ENCODE peak calls at places on chromosomes 5 and 9, in ten cellular contexts. R, Y, I, J, H, M, C, A, W and Z are unnamed samples.

GRCh38 chr5:11955386-11955785 is 51.1 kb upstream of the CTNND2 start:
- DNase-seq in R (peak; percentile 80), Y (no peak), I (no peak), J (peak; percentile 2), H (no peak), M (no peak), C (no peak), A (no peak), W (no peak), Z (no peak)

GRCh38 chr9:15513335-15513734 is 2.6 kb upstream of the PSIP1 start:
- DNase-seq in R (peak; percentile 50), Y (peak; percentile 21), I (peak; percentile 21), J (peak; percentile 28), H (peak; percentile 32), M (no peak), C (no peak), A (no peak), W (no peak), Z (peak; percentile 59)

GRCh38 chr9:128120741-128121465 is 6.6 kb downstream of the PTGES2 start:
- DNase-seq in R (no peak), Y (no peak), I (no peak), J (no peak), H (no peak), M (no peak), C (no peak), A (no peak), W (no peak), Z (no peak)

GRCh38 chr9:89814340-89815040 is 209.7 kb downstream of the GADD45G start:
- DNase-seq in R (no peak), Y (no peak), I (peak; percentile 57), J (peak; percentile 29), H (no peak), M (peak; percentile 43), C (no peak), A (no peak), W (no peak), Z (peak; percentile 15)

GRCh38 chr5:157977957-157978505 is 119.1 kb upstream of the CLINT1 start:
- DNase-seq in R (no peak), Y (no peak), I (no peak), J (no peak), H (no peak), M (no peak), C (no peak), A (no peak), W (no peak), Z (no peak)

GRCh38 chr5:143248822-143249579 is 154.5 kb downstream of the NR3C1 start:
- DNase-seq in R (peak; percentile 78), Y (no peak), I (no peak), J (peak; percentile 61), H (peak; percentile 24), M (no peak), C (no peak), A (no peak), W (peak; percentile 54), Z (no peak)

GRCh38 chr9:137550958-137551655 is 572 bp upstream of the MRPL41 start:
- DNase-seq in R (peak; percentile 68), Y (peak; percentile 93), I (peak; percentile 87), J (no peak), H (peak; percentile 80), M (no peak), C (peak; percentile 86), A (peak; percentile 65), W (peak; percentile 50), Z (no peak)

GRCh38 chr9:70004310-70004709 is 39.3 kb upstream of the MAMDC2 start:
- DNase-seq in R (no peak), Y (no peak), I (no peak), J (peak; percentile 36), H (no peak), M (no peak), C (no peak), A (no peak), W (no peak), Z (no peak)

GRCh38 chr5:107570805-107571531 is 99.8 kb downstream of the EFNA5 start:
- DNase-seq in R (no peak), Y (peak; percentile 14), I (peak; percentile 42), J (peak; percentile 62), H (peak; percentile 2), M (no peak), C (no peak), A (no peak), W (peak; percentile 13), Z (peak; percentile 96)

GRCh38 chr5:135191084-135191826 is 157.2 kb upstream of the PITX1 start:
- DNase-seq in R (peak; percentile 83), Y (peak; percentile 62), I (peak; percentile 93), J (peak; percentile 75), H (peak; percentile 68), M (peak; percentile 74), C (peak; percentile 57), A (peak; percentile 79), W (peak; percentile 50), Z (peak; percentile 65)

GRCh38 chr5:56512314-56512996 is 279.3 kb upstream of the ANKRD55 start:
- DNase-seq in R (no peak), Y (no peak), I (no peak), J (no peak), H (no peak), M (peak; percentile 85), C (no peak), A (no peak), W (no peak), Z (peak; percentile 5)

GRCh38 chr5:62316110-62316509 is 10.1 kb downstream of the KIF2A start:
- DNase-seq in R (no peak), Y (no peak), I (no peak), J (no peak), H (no peak), M (no peak), C (no peak), A (no peak), W (no peak), Z (no peak)

GRCh38 chr9:136335296-136336155 is 8.2 kb downstream of the GPSM1 start:
- DNase-seq in R (no peak), Y (no peak), I (no peak), J (peak; percentile 40), H (no peak), M (no peak), C (no peak), A (no peak), W (no peak), Z (no peak)

GRCh38 chr9:138022121-138022741 is 144.6 kb downstream of the CACNA1B start:
- DNase-seq in R (peak; percentile 34), Y (peak; percentile 34), I (no peak), J (peak; percentile 16), H (no peak), M (no peak), C (no peak), A (no peak), W (no peak), Z (peak; percentile 37)

GRCh38 chr9:71363286-71363961 is 242.0 kb upstream of the TRPM3 start:
- DNase-seq in R (no peak), Y (no peak), I (no peak), J (no peak), H (no peak), M (no peak), C (no peak), A (no peak), W (no peak), Z (no peak)

GRCh38 chr9:27124151-27124550 is 15.1 kb downstream of the TEK start:
- DNase-seq in R (peak; percentile 65), Y (no peak), I (no peak), J (peak; percentile 58), H (no peak), M (no peak), C (no peak), A (no peak), W (peak; percentile 62), Z (no peak)

GRCh38 chr5:174384509-174384947 is 339.0 kb downstream of the NSG2 start:
- DNase-seq in R (no peak), Y (no peak), I (no peak), J (peak; percentile 47), H (no peak), M (no peak), C (no peak), A (no peak), W (no peak), Z (no peak)

GRCh38 chr5:172035039-172035438 is 28.6 kb upstream of the FBXW11 start:
- DNase-seq in R (no peak), Y (no peak), I (no peak), J (no peak), H (no peak), M (no peak), C (no peak), A (no peak), W (no peak), Z (peak; percentile 65)

GRCh38 chr5:140189977-140190867 is 15.2 kb downstream of the CYSTM1 start:
- DNase-seq in R (no peak), Y (no peak), I (no peak), J (peak; percentile 66), H (no peak), M (no peak), C (no peak), A (no peak), W (peak; percentile 45), Z (no peak)

GRCh38 chr5:104198156-104198555 is 635.6 kb upstream of the NUDT12 start:
- DNase-seq in R (peak; percentile 87), Y (no peak), I (no peak), J (no peak), H (peak; percentile 31), M (no peak), C (no peak), A (no peak), W (no peak), Z (no peak)
- TF ChIP-seq CTCF in R (no peak), Y (no peak), I (no peak), J (no peak), H (no peak), M (no peak), C (no peak), A (no peak), W (no peak), Z (no peak)

GRCh38 chr5:168844566-168845296 is 265.6 kb upstream of the PANK3 start:
- DNase-seq in R (no peak), Y (no peak), I (no peak), J (no peak), H (no peak), M (no peak), C (no peak), A (no peak), W (no peak), Z (no peak)
- TF ChIP-seq CTCF in R (no peak), Y (no peak), I (no peak), J (no peak), H (no peak), M (no peak), C (no peak), A (no peak), W (no peak), Z (no peak)

DNA sequence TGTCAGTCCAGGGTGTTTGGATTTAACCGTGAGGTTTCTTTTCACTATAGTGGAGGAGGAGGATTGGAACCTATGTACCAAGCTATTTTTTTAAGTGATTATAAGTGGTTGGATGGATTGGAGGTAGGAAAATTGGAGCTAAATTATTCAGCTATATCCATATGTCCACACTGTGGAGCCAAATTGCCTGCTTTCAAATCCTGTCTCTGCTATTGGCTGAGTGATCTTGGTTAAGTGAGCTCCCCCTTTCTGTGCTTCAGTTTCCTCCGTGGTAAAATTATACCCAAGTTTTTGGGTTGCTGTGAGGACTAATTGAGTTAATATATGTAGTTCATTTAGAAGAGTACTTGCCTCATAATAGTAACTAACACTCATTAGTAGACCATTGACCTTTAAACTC is 2.5 kb downstream of the CENPP start:
- DNase-seq in R (peak; percentile 46), Y (peak; percentile 17), I (peak; percentile 14), J (peak; percentile 89), H (peak; percentile 28), M (no peak), C (no peak), A (no peak), W (no peak), Z (peak; percentile 30)
- TF ChIP-seq CTCF in R (peak; percentile 44), Y (peak; percentile 14), I (peak; percentile 13), J (peak; percentile 65), H (peak; percentile 41), M (no peak), C (peak; percentile 42), A (peak; percentile 19), W (no peak), Z (no peak)

GRCh38 chr9:72871685-72872084 is 81.2 kb downstream of the ALDH1A1 start:
- DNase-seq in R (peak; percentile 30), Y (no peak), I (no peak), J (peak; percentile 41), H (peak; percentile 16), M (no peak), C (no peak), A (no peak), W (no peak), Z (peak; percentile 7)
- TF ChIP-seq CTCF in R (peak; percentile 59), Y (peak; percentile 88), I (no peak), J (peak; percentile 50), H (peak; percentile 60), M (no peak), C (peak; percentile 50), A (peak; percentile 51), W (peak; percentile 52), Z (peak; percentile 8)